ENCODE peak calls at places on chromosomes 4 and X, in four cellular contexts. Z is mucosa of gallbladder, L is Karpas-422, N is sciatic nerve. X is an unnamed sample.

GRCh38 chrX:8404443-8404842 is 60.2 kb upstream of the VCX3B start:
- DNase-seq in Z (peak), L (no peak), N (no peak), X (no peak)

GRCh38 chrX:68685722-68686683 is 38.5 kb downstream of the STARD8 start:
- DNase-seq in Z (no peak), L (no peak), N (no peak), X (peak)

GRCh38 chr4:180377741-180378140 is 1865.5 kb upstream of the TENM3 start:
- DNase-seq in Z (no peak), L (no peak), N (no peak), X (no peak)

GRCh38 chr4:168832746-168833575 is 177.1 kb downstream of the CBR4 start:
- DNase-seq in Z (no peak), L (no peak), N (peak), X (no peak)

GRCh38 chr4:26302390-26302897 is 18.4 kb upstream of the RBPJ start:
- DNase-seq in Z (no peak), L (no peak), N (no peak), X (no peak)

GRCh38 chrX:149871940-149872339 is 9.0 kb upstream of the MAGEA8 start:
- DNase-seq in Z (no peak), L (peak), N (no peak), X (peak)

GRCh38 chr4:1792832-1793495 is at the start of gene FGFR3:
- DNase-seq in Z (no peak), L (peak), N (no peak), X (peak)

GRCh38 chr4:142811034-142811433 is 35.1 kb downstream of the INPP4B start:
- DNase-seq in Z (no peak), L (no peak), N (no peak), X (no peak)

GRCh38 chrX:2533424-2533823 is 32.6 kb upstream of the DHRSX start:
- DNase-seq in Z (no peak), L (no peak), N (no peak), X (no peak)

GRCh38 chr4:123977623-123978022 is 581.0 kb downstream of the SPRY1 start:
- DNase-seq in Z (no peak), L (no peak), N (no peak), X (no peak)

GRCh38 chr4:24655326-24655725 is 71.0 kb upstream of the DHX15 start:
- DNase-seq in Z (no peak), L (no peak), N (no peak), X (no peak)

GRCh38 chr4:75699299-75699698 is 25.1 kb upstream of the USO1 start:
- DNase-seq in Z (no peak), L (no peak), N (no peak), X (peak)

GRCh38 chrX:41478397-41478911 is 31.3 kb downstream of the NYX start:
- DNase-seq in Z (no peak), L (no peak), N (no peak), X (no peak)

GRCh38 chr4:180610317-180610716 is 1632.9 kb upstream of the TENM3 start:
- DNase-seq in Z (no peak), L (no peak), N (no peak), X (no peak)

GRCh38 chrX:81779701-81780100 is 577.8 kb downstream of the SH3BGRL start:
- DNase-seq in Z (no peak), L (no peak), N (no peak), X (no peak)

GRCh38 chr4:79920454-79920853 is 152.6 kb downstream of the ANTXR2 start:
- DNase-seq in Z (no peak), L (no peak), N (no peak), X (no peak)

GRCh38 chr4:148962539-148963290 is 520.5 kb upstream of the NR3C2 start:
- DNase-seq in Z (no peak), L (no peak), N (no peak), X (no peak)

GRCh38 chrX:84248226-84248625 is 60.2 kb upstream of the RPS6KA6 start:
- DNase-seq in Z (no peak), L (no peak), N (no peak), X (no peak)

GRCh38 chr4:146654648-146654975 is 15.9 kb downstream of the POU4F2 start:
- DNase-seq in Z (no peak), L (no peak), N (no peak), X (no peak)

GRCh38 chr4:106062452-106062875 is 167.2 kb downstream of the NPNT start:
- DNase-seq in Z (no peak), L (no peak), N (no peak), X (no peak)

GRCh38 chrX:53125506-53125905 is 31.6 kb downstream of the KANTR start:
- DNase-seq in Z (no peak), L (no peak), N (no peak), X (no peak)

GRCh38 chr4:173415092-173415491 is 16.2 kb upstream of the SCRG1 start:
- DNase-seq in Z (no peak), L (no peak), N (no peak), X (no peak)

GRCh38 chrX:109854096-109854495 is 121.0 kb upstream of the ACSL4 start:
- DNase-seq in Z (no peak), L (no peak), N (no peak), X (no peak)

GRCh38 chr4:9867746-9868425 is 86.5 kb downstream of the DRD5 start:
- DNase-seq in Z (no peak), L (no peak), N (no peak), X (no peak)

GRCh38 chrX:134603806-134604700 is 54.2 kb downstream of the PLAC1 start:
- DNase-seq in Z (no peak), L (no peak), N (no peak), X (no peak)

GRCh38 chr4:119035941-119036737 is 99.5 kb upstream of the MYOZ2 start:
- DNase-seq in Z (no peak), L (no peak), N (no peak), X (no peak)

GRCh38 chr4:6840062-6840976 is 57.8 kb downstream of the KIAA0232 start:
- DNase-seq in Z (no peak), L (no peak), N (no peak), X (no peak)

GRCh38 chrX:32185160-32185559 is 1026.2 kb downstream of the DMD start:
- DNase-seq in Z (no peak), L (no peak), N (no peak), X (no peak)

GRCh38 chr4:39043697-39044363 is 11.6 kb upstream of the TMEM156 start:
- DNase-seq in Z (no peak), L (peak), N (no peak), X (peak)

GRCh38 chr4:24382381-24382780 is 202.0 kb downstream of the DHX15 start:
- DNase-seq in Z (peak), L (no peak), N (no peak), X (no peak)

GRCh38 chr4:4727536-4727935 is 131.9 kb upstream of the MSX1 start:
- DNase-seq in Z (no peak), L (no peak), N (no peak), X (no peak)

GRCh38 chr4:168648929-168649328 is 152.1 kb downstream of the PALLD start:
- DNase-seq in Z (no peak), L (no peak), N (no peak), X (no peak)